ENCODE peak calls at places on chromosomes 16 and 17, in nine cellular contexts. One of them, this sample, is unnamed.
A peak's percentile ranks its signal among the peaks of the same experiment; 100 is the strongest.

GRCh38 chr16:73713817-73714495 is 582.7 kb upstream of the PSMD7 start:
- DNase-seq in HCT116: peak; percentile 27
- DNase-seq in esophagus muscularis mucosa: peak; percentile 66
- DNase-seq in effector memory CD4-positive, alpha-beta T cell: no peak
- DNase-seq in CD8-positive, alpha-beta memory T cell: no peak
- DNase-seq in uterus: no peak
- DNase-seq in H9: peak; percentile 60
- DNase-seq in right lobe of liver: no peak
- DNase-seq in colonic mucosa: peak; percentile 32
- DNase-seq in this sample: no peak

GRCh38 chr16:11737678-11738077 is 5.0 kb downstream of the TXNDC11 start:
- DNase-seq in HCT116: no peak
- DNase-seq in esophagus muscularis mucosa: no peak
- DNase-seq in effector memory CD4-positive, alpha-beta T cell: no peak
- DNase-seq in CD8-positive, alpha-beta memory T cell: no peak
- DNase-seq in uterus: no peak
- DNase-seq in H9: no peak
- DNase-seq in right lobe of liver: no peak
- DNase-seq in colonic mucosa: no peak
- DNase-seq in this sample: no peak

GRCh38 chr17:30000001-30000754 is 58.7 kb downstream of the EFCAB5 start:
- DNase-seq in HCT116: no peak
- DNase-seq in esophagus muscularis mucosa: no peak
- DNase-seq in effector memory CD4-positive, alpha-beta T cell: no peak
- DNase-seq in CD8-positive, alpha-beta memory T cell: no peak
- DNase-seq in uterus: no peak
- DNase-seq in H9: no peak
- DNase-seq in right lobe of liver: no peak
- DNase-seq in colonic mucosa: no peak
- DNase-seq in this sample: no peak

GRCh38 chr17:77687417-77687816 is 271.1 kb upstream of the TNRC6C start:
- DNase-seq in HCT116: no peak
- DNase-seq in esophagus muscularis mucosa: no peak
- DNase-seq in effector memory CD4-positive, alpha-beta T cell: no peak
- DNase-seq in CD8-positive, alpha-beta memory T cell: no peak
- DNase-seq in uterus: no peak
- DNase-seq in H9: no peak
- DNase-seq in right lobe of liver: no peak
- DNase-seq in colonic mucosa: no peak
- DNase-seq in this sample: no peak

GRCh38 chr16:51326131-51326856 is 175.2 kb upstream of the SALL1 start:
- DNase-seq in HCT116: no peak
- DNase-seq in esophagus muscularis mucosa: no peak
- DNase-seq in effector memory CD4-positive, alpha-beta T cell: no peak
- DNase-seq in CD8-positive, alpha-beta memory T cell: no peak
- DNase-seq in uterus: peak; percentile 36
- DNase-seq in H9: no peak
- DNase-seq in right lobe of liver: no peak
- DNase-seq in colonic mucosa: no peak
- DNase-seq in this sample: no peak

GRCh38 chr17:48213797-48214196 is 106.2 kb downstream of the SNX11 start:
- DNase-seq in HCT116: no peak
- DNase-seq in esophagus muscularis mucosa: no peak
- DNase-seq in effector memory CD4-positive, alpha-beta T cell: no peak
- DNase-seq in CD8-positive, alpha-beta memory T cell: no peak
- DNase-seq in uterus: no peak
- DNase-seq in H9: no peak
- DNase-seq in right lobe of liver: no peak
- DNase-seq in colonic mucosa: no peak
- DNase-seq in this sample: no peak

GRCh38 chr16:71792176-71792575 is 16.5 kb downstream of the AP1G1 start:
- DNase-seq in HCT116: no peak
- DNase-seq in esophagus muscularis mucosa: no peak
- DNase-seq in effector memory CD4-positive, alpha-beta T cell: no peak
- DNase-seq in CD8-positive, alpha-beta memory T cell: no peak
- DNase-seq in uterus: no peak
- DNase-seq in H9: no peak
- DNase-seq in right lobe of liver: no peak
- DNase-seq in colonic mucosa: no peak
- DNase-seq in this sample: no peak

GRCh38 chr17:63190821-63191220 is 224.8 kb downstream of the TANC2 start:
- DNase-seq in HCT116: no peak
- DNase-seq in esophagus muscularis mucosa: no peak
- DNase-seq in effector memory CD4-positive, alpha-beta T cell: no peak
- DNase-seq in CD8-positive, alpha-beta memory T cell: no peak
- DNase-seq in uterus: no peak
- DNase-seq in H9: no peak
- DNase-seq in right lobe of liver: no peak
- DNase-seq in colonic mucosa: no peak
- DNase-seq in this sample: no peak

GRCh38 chr16:81053761-81054160 is 18.1 kb downstream of the ATMIN start:
- DNase-seq in HCT116: no peak
- DNase-seq in esophagus muscularis mucosa: no peak
- DNase-seq in effector memory CD4-positive, alpha-beta T cell: no peak
- DNase-seq in CD8-positive, alpha-beta memory T cell: no peak
- DNase-seq in uterus: no peak
- DNase-seq in H9: no peak
- DNase-seq in right lobe of liver: no peak
- DNase-seq in colonic mucosa: no peak
- DNase-seq in this sample: no peak

GRCh38 chr16:2022723-2023097 is 3.1 kb downstream of the NPW start:
- DNase-seq in HCT116: no peak
- DNase-seq in esophagus muscularis mucosa: no peak
- DNase-seq in effector memory CD4-positive, alpha-beta T cell: no peak
- DNase-seq in CD8-positive, alpha-beta memory T cell: no peak
- DNase-seq in uterus: peak; percentile 60
- DNase-seq in H9: peak; percentile 91
- DNase-seq in right lobe of liver: peak; percentile 41
- DNase-seq in colonic mucosa: no peak
- DNase-seq in this sample: no peak

GRCh38 chr16:5005916-5006315 is 27.8 kb downstream of the NAGPA start:
- DNase-seq in HCT116: no peak
- DNase-seq in esophagus muscularis mucosa: no peak
- DNase-seq in effector memory CD4-positive, alpha-beta T cell: no peak
- DNase-seq in CD8-positive, alpha-beta memory T cell: no peak
- DNase-seq in uterus: no peak
- DNase-seq in H9: no peak
- DNase-seq in right lobe of liver: no peak
- DNase-seq in colonic mucosa: no peak
- DNase-seq in this sample: no peak

GRCh38 chr17:19004601-19005441 is at the start of gene FAM83G:
- DNase-seq in HCT116: peak; percentile 51
- DNase-seq in esophagus muscularis mucosa: no peak
- DNase-seq in effector memory CD4-positive, alpha-beta T cell: peak; percentile 85
- DNase-seq in CD8-positive, alpha-beta memory T cell: peak; percentile 86
- DNase-seq in uterus: peak; percentile 77
- DNase-seq in H9: peak; percentile 86
- DNase-seq in right lobe of liver: peak; percentile 89
- DNase-seq in colonic mucosa: peak; percentile 93
- DNase-seq in this sample: peak; percentile 92

GRCh38 chr16:25045696-25046381 is 30.7 kb upstream of the ARHGAP17 start:
- DNase-seq in HCT116: no peak
- DNase-seq in esophagus muscularis mucosa: no peak
- DNase-seq in effector memory CD4-positive, alpha-beta T cell: no peak
- DNase-seq in CD8-positive, alpha-beta memory T cell: no peak
- DNase-seq in uterus: no peak
- DNase-seq in H9: no peak
- DNase-seq in right lobe of liver: no peak
- DNase-seq in colonic mucosa: no peak
- DNase-seq in this sample: no peak

GRCh38 chr16:4110065-4110464 is 6.2 kb downstream of the ADCY9 start:
- DNase-seq in HCT116: no peak
- DNase-seq in esophagus muscularis mucosa: no peak
- DNase-seq in effector memory CD4-positive, alpha-beta T cell: no peak
- DNase-seq in CD8-positive, alpha-beta memory T cell: no peak
- DNase-seq in uterus: no peak
- DNase-seq in H9: no peak
- DNase-seq in right lobe of liver: no peak
- DNase-seq in colonic mucosa: no peak
- DNase-seq in this sample: no peak

GRCh38 chr16:11386791-11387546 is 41.7 kb downstream of the RMI2 start:
- DNase-seq in HCT116: no peak
- DNase-seq in esophagus muscularis mucosa: no peak
- DNase-seq in effector memory CD4-positive, alpha-beta T cell: no peak
- DNase-seq in CD8-positive, alpha-beta memory T cell: no peak
- DNase-seq in uterus: no peak
- DNase-seq in H9: peak; percentile 90
- DNase-seq in right lobe of liver: peak; percentile 30
- DNase-seq in colonic mucosa: no peak
- DNase-seq in this sample: no peak

GRCh38 chr16:2848933-2849332 is 9.0 kb downstream of the PRSS22 start:
- DNase-seq in HCT116: no peak
- DNase-seq in esophagus muscularis mucosa: no peak
- DNase-seq in effector memory CD4-positive, alpha-beta T cell: no peak
- DNase-seq in CD8-positive, alpha-beta memory T cell: no peak
- DNase-seq in uterus: no peak
- DNase-seq in H9: no peak
- DNase-seq in right lobe of liver: no peak
- DNase-seq in colonic mucosa: no peak
- DNase-seq in this sample: no peak

GRCh38 chr16:17026600-17027242 is 444.0 kb downstream of the XYLT1 start:
- DNase-seq in HCT116: no peak
- DNase-seq in esophagus muscularis mucosa: no peak
- DNase-seq in effector memory CD4-positive, alpha-beta T cell: no peak
- DNase-seq in CD8-positive, alpha-beta memory T cell: peak; percentile 8
- DNase-seq in uterus: no peak
- DNase-seq in H9: no peak
- DNase-seq in right lobe of liver: no peak
- DNase-seq in colonic mucosa: no peak
- DNase-seq in this sample: no peak

GRCh38 chr17:50365165-50365564 is 7.8 kb downstream of the MRPL27 start:
- DNase-seq in HCT116: no peak
- DNase-seq in esophagus muscularis mucosa: no peak
- DNase-seq in effector memory CD4-positive, alpha-beta T cell: no peak
- DNase-seq in CD8-positive, alpha-beta memory T cell: no peak
- DNase-seq in uterus: no peak
- DNase-seq in H9: no peak
- DNase-seq in right lobe of liver: no peak
- DNase-seq in colonic mucosa: no peak
- DNase-seq in this sample: no peak

GRCh38 chr16:70419384-70420327 is 19.2 kb downstream of the ST3GAL2 start:
- DNase-seq in HCT116: no peak
- DNase-seq in esophagus muscularis mucosa: no peak
- DNase-seq in effector memory CD4-positive, alpha-beta T cell: no peak
- DNase-seq in CD8-positive, alpha-beta memory T cell: no peak
- DNase-seq in uterus: no peak
- DNase-seq in H9: no peak
- DNase-seq in right lobe of liver: no peak
- DNase-seq in colonic mucosa: no peak
- DNase-seq in this sample: no peak
- H3K27ac ChIP-seq in HCT116: no peak overlapping the region
- H3K27ac ChIP-seq in esophagus muscularis mucosa: no peak overlapping the region
- H3K27ac ChIP-seq in effector memory CD4-positive, alpha-beta T cell: no peak overlapping the region
- H3K27ac ChIP-seq in CD8-positive, alpha-beta memory T cell: no peak overlapping the region
- H3K27ac ChIP-seq in uterus: no peak overlapping the region
- H3K27ac ChIP-seq in H9: no peak overlapping the region
- H3K27ac ChIP-seq in right lobe of liver: peak overlapping the region; percentile 60
- H3K27ac ChIP-seq in colonic mucosa: no peak overlapping the region
- H3K27ac ChIP-seq in this sample: no peak overlapping the region

GRCh38 chr16:84356176-84356575 is 12.2 kb upstream of the ATP2C2 start:
- DNase-seq in HCT116: no peak
- DNase-seq in esophagus muscularis mucosa: no peak
- DNase-seq in effector memory CD4-positive, alpha-beta T cell: no peak
- DNase-seq in CD8-positive, alpha-beta memory T cell: no peak
- DNase-seq in uterus: no peak
- DNase-seq in H9: no peak
- DNase-seq in right lobe of liver: no peak
- DNase-seq in colonic mucosa: no peak
- DNase-seq in this sample: no peak
- H3K27ac ChIP-seq in HCT116: no peak overlapping the region
- H3K27ac ChIP-seq in esophagus muscularis mucosa: no peak overlapping the region
- H3K27ac ChIP-seq in effector memory CD4-positive, alpha-beta T cell: no peak overlapping the region
- H3K27ac ChIP-seq in CD8-positive, alpha-beta memory T cell: no peak overlapping the region
- H3K27ac ChIP-seq in uterus: no peak overlapping the region
- H3K27ac ChIP-seq in H9: no peak overlapping the region
- H3K27ac ChIP-seq in right lobe of liver: peak overlapping the region; percentile 43
- H3K27ac ChIP-seq in colonic mucosa: peak overlapping the region; percentile 8
- H3K27ac ChIP-seq in this sample: no peak overlapping the region

GRCh38 chr17:74202879-74203432 is 522 bp upstream of the RPL38 start:
- DNase-seq in HCT116: no peak
- DNase-seq in esophagus muscularis mucosa: no peak
- DNase-seq in effector memory CD4-positive, alpha-beta T cell: no peak
- DNase-seq in CD8-positive, alpha-beta memory T cell: no peak
- DNase-seq in uterus: peak; percentile 25
- DNase-seq in H9: no peak
- DNase-seq in right lobe of liver: no peak
- DNase-seq in colonic mucosa: no peak
- DNase-seq in this sample: no peak

GRCh38 chr17:74203439-74204240 is at the start of gene RPL38:
- DNase-seq in HCT116: peak; percentile 99
- DNase-seq in esophagus muscularis mucosa: peak; percentile 99
- DNase-seq in effector memory CD4-positive, alpha-beta T cell: peak; percentile 89
- DNase-seq in CD8-positive, alpha-beta memory T cell: peak; percentile 96
- DNase-seq in uterus: peak; percentile 95
- DNase-seq in H9: peak; percentile 98
- DNase-seq in right lobe of liver: peak; percentile 95
- DNase-seq in colonic mucosa: peak; percentile 99
- DNase-seq in this sample: peak; percentile 94

GRCh38 chr17:74204474-74204873 is 996 bp downstream of the RPL38 start:
- DNase-seq in HCT116: no peak
- DNase-seq in esophagus muscularis mucosa: no peak
- DNase-seq in effector memory CD4-positive, alpha-beta T cell: no peak
- DNase-seq in CD8-positive, alpha-beta memory T cell: no peak
- DNase-seq in uterus: no peak
- DNase-seq in H9: no peak
- DNase-seq in right lobe of liver: no peak
- DNase-seq in colonic mucosa: no peak
- DNase-seq in this sample: no peak

GRCh38 chr17:74205274-74205673 is 1.8 kb downstream of the RPL38 start:
- DNase-seq in HCT116: no peak
- DNase-seq in esophagus muscularis mucosa: no peak
- DNase-seq in effector memory CD4-positive, alpha-beta T cell: no peak
- DNase-seq in CD8-positive, alpha-beta memory T cell: no peak
- DNase-seq in uterus: no peak
- DNase-seq in H9: no peak
- DNase-seq in right lobe of liver: no peak
- DNase-seq in colonic mucosa: no peak
- DNase-seq in this sample: no peak

GRCh38 chr17:74206332-74206818 is 2.9 kb downstream of the RPL38 start:
- DNase-seq in HCT116: no peak
- DNase-seq in esophagus muscularis mucosa: no peak
- DNase-seq in effector memory CD4-positive, alpha-beta T cell: no peak
- DNase-seq in CD8-positive, alpha-beta memory T cell: no peak
- DNase-seq in uterus: no peak
- DNase-seq in H9: no peak
- DNase-seq in right lobe of liver: no peak
- DNase-seq in colonic mucosa: no peak
- DNase-seq in this sample: no peak
- H3K27ac ChIP-seq in HCT116: peak overlapping the region; percentile 3
- H3K27ac ChIP-seq in esophagus muscularis mucosa: no peak overlapping the region
- H3K27ac ChIP-seq in effector memory CD4-positive, alpha-beta T cell: no peak overlapping the region
- H3K27ac ChIP-seq in CD8-positive, alpha-beta memory T cell: no peak overlapping the region
- H3K27ac ChIP-seq in uterus: no peak overlapping the region
- H3K27ac ChIP-seq in H9: no peak overlapping the region
- H3K27ac ChIP-seq in right lobe of liver: no peak overlapping the region
- H3K27ac ChIP-seq in colonic mucosa: no peak overlapping the region
- H3K27ac ChIP-seq in this sample: no peak overlapping the region

GRCh38 chr16:14511798-14512131 is 118.3 kb downstream of the PARN start:
- DNase-seq in HCT116: no peak
- DNase-seq in esophagus muscularis mucosa: no peak
- DNase-seq in effector memory CD4-positive, alpha-beta T cell: no peak
- DNase-seq in CD8-positive, alpha-beta memory T cell: no peak
- DNase-seq in uterus: no peak
- DNase-seq in H9: no peak
- DNase-seq in right lobe of liver: no peak
- DNase-seq in colonic mucosa: no peak
- DNase-seq in this sample: no peak
- H3K27ac ChIP-seq in HCT116: no peak overlapping the region
- H3K27ac ChIP-seq in esophagus muscularis mucosa: no peak overlapping the region
- H3K27ac ChIP-seq in effector memory CD4-positive, alpha-beta T cell: no peak overlapping the region
- H3K27ac ChIP-seq in CD8-positive, alpha-beta memory T cell: no peak overlapping the region
- H3K27ac ChIP-seq in uterus: no peak overlapping the region
- H3K27ac ChIP-seq in H9: no peak overlapping the region
- H3K27ac ChIP-seq in right lobe of liver: peak overlapping the region; percentile 78
- H3K27ac ChIP-seq in colonic mucosa: no peak overlapping the region
- H3K27ac ChIP-seq in this sample: no peak overlapping the region

This sample was measured in upper lobe of right lung.